ENCODE peak calls at places on chromosomes 3 and 15, in eight cellular contexts. One of them, this sample, is unnamed.
A peak's percentile ranks its signal among the peaks of the same experiment; 100 is the strongest.

GRCh38 chr3:161066926-161067325 is 38.2 kb downstream of the B3GALNT1 start:
- DNase-seq in HCEC 1CT: no peak
- DNase-seq in psoas muscle: no peak
- DNase-seq in Kasumi-1: no peak
- DNase-seq in H4: no peak
- DNase-seq in B cell: no peak
- DNase-seq in AG04449: no peak
- DNase-seq in small intestine: no peak
- DNase-seq in this sample: no peak

GRCh38 chr3:189572249-189572648 is 58.9 kb upstream of the TP63 start:
- DNase-seq in HCEC 1CT: peak; percentile 50
- DNase-seq in psoas muscle: no peak
- DNase-seq in Kasumi-1: no peak
- DNase-seq in H4: no peak
- DNase-seq in B cell: no peak
- DNase-seq in AG04449: no peak
- DNase-seq in small intestine: peak; percentile 12
- DNase-seq in this sample: no peak

GRCh38 chr3:70822777-70823176 is 510.3 kb upstream of the MDFIC2 start:
- DNase-seq in HCEC 1CT: no peak
- DNase-seq in psoas muscle: no peak
- DNase-seq in Kasumi-1: no peak
- DNase-seq in H4: no peak
- DNase-seq in B cell: no peak
- DNase-seq in AG04449: no peak
- DNase-seq in small intestine: no peak
- DNase-seq in this sample: no peak

GRCh38 chr3:148034353-148034752 is 625.2 kb downstream of the ZIC1 start:
- DNase-seq in HCEC 1CT: no peak
- DNase-seq in psoas muscle: no peak
- DNase-seq in Kasumi-1: no peak
- DNase-seq in H4: no peak
- DNase-seq in B cell: no peak
- DNase-seq in AG04449: no peak
- DNase-seq in small intestine: no peak
- DNase-seq in this sample: no peak

GRCh38 chr3:141905129-141905528 is 28.7 kb downstream of the ATP1B3 start:
- DNase-seq in HCEC 1CT: no peak
- DNase-seq in psoas muscle: no peak
- DNase-seq in Kasumi-1: peak; percentile 18
- DNase-seq in H4: no peak
- DNase-seq in B cell: no peak
- DNase-seq in AG04449: no peak
- DNase-seq in small intestine: no peak
- DNase-seq in this sample: no peak

GRCh38 chr3:52321481-52321880 is 5.4 kb downstream of the DNAH1 start:
- DNase-seq in HCEC 1CT: no peak
- DNase-seq in psoas muscle: no peak
- DNase-seq in Kasumi-1: no peak
- DNase-seq in H4: no peak
- DNase-seq in B cell: no peak
- DNase-seq in AG04449: no peak
- DNase-seq in small intestine: no peak
- DNase-seq in this sample: no peak

GRCh38 chr15:42068601-42069000 is 25.8 kb downstream of the PLA2G4D start:
- DNase-seq in HCEC 1CT: no peak
- DNase-seq in psoas muscle: no peak
- DNase-seq in Kasumi-1: no peak
- DNase-seq in H4: no peak
- DNase-seq in B cell: no peak
- DNase-seq in AG04449: no peak
- DNase-seq in small intestine: no peak
- DNase-seq in this sample: no peak

GRCh38 chr15:20358066-20358780 is 183.4 kb downstream of the GOLGA6L6 start:
- DNase-seq in HCEC 1CT: no peak
- DNase-seq in psoas muscle: peak; percentile 60
- DNase-seq in Kasumi-1: no peak
- DNase-seq in H4: no peak
- DNase-seq in B cell: peak; percentile 47
- DNase-seq in AG04449: no peak
- DNase-seq in small intestine: no peak
- DNase-seq in this sample: peak; percentile 91

GRCh38 chr3:169940486-169941181 is 26.0 kb upstream of the SEC62 start:
- DNase-seq in HCEC 1CT: no peak
- DNase-seq in psoas muscle: no peak
- DNase-seq in Kasumi-1: peak; percentile 4
- DNase-seq in H4: no peak
- DNase-seq in B cell: peak; percentile 41
- DNase-seq in AG04449: no peak
- DNase-seq in small intestine: no peak
- DNase-seq in this sample: no peak

GRCh38 chr3:15324335-15324734 is 8.1 kb downstream of the SH3BP5 start:
- DNase-seq in HCEC 1CT: no peak
- DNase-seq in psoas muscle: no peak
- DNase-seq in Kasumi-1: no peak
- DNase-seq in H4: no peak
- DNase-seq in B cell: no peak
- DNase-seq in AG04449: no peak
- DNase-seq in small intestine: no peak
- DNase-seq in this sample: no peak

GRCh38 chr3:102512734-102513518 is 78.1 kb downstream of the ZPLD1 start:
- DNase-seq in HCEC 1CT: peak; percentile 6
- DNase-seq in psoas muscle: no peak
- DNase-seq in Kasumi-1: no peak
- DNase-seq in H4: peak; percentile 55
- DNase-seq in B cell: no peak
- DNase-seq in AG04449: no peak
- DNase-seq in small intestine: no peak
- DNase-seq in this sample: no peak

GRCh38 chr3:139574026-139574947 is 34.7 kb upstream of the RBP1 start:
- DNase-seq in HCEC 1CT: no peak
- DNase-seq in psoas muscle: peak; percentile 77
- DNase-seq in Kasumi-1: peak; percentile 14
- DNase-seq in H4: no peak
- DNase-seq in B cell: no peak
- DNase-seq in AG04449: no peak
- DNase-seq in small intestine: no peak
- DNase-seq in this sample: no peak

GRCh38 chr3:142180761-142181362 is 31.5 kb upstream of the TFDP2 start:
- DNase-seq in HCEC 1CT: peak; percentile 38
- DNase-seq in psoas muscle: no peak
- DNase-seq in Kasumi-1: peak; percentile 64
- DNase-seq in H4: peak; percentile 22
- DNase-seq in B cell: no peak
- DNase-seq in AG04449: no peak
- DNase-seq in small intestine: peak; percentile 33
- DNase-seq in this sample: no peak

GRCh38 chr15:39232512-39232911 is 348.4 kb upstream of the THBS1 start:
- DNase-seq in HCEC 1CT: peak; percentile 90
- DNase-seq in psoas muscle: no peak
- DNase-seq in Kasumi-1: no peak
- DNase-seq in H4: peak; percentile 20
- DNase-seq in B cell: no peak
- DNase-seq in AG04449: peak; percentile 69
- DNase-seq in small intestine: no peak
- DNase-seq in this sample: no peak

GRCh38 chr3:170726976-170727661 is 141.2 kb upstream of the SLC7A14 start:
- DNase-seq in HCEC 1CT: peak; percentile 93
- DNase-seq in psoas muscle: no peak
- DNase-seq in Kasumi-1: no peak
- DNase-seq in H4: peak; percentile 80
- DNase-seq in B cell: no peak
- DNase-seq in AG04449: no peak
- DNase-seq in small intestine: no peak
- DNase-seq in this sample: no peak

GRCh38 chr3:177362646-177363045 is 165.4 kb upstream of the TBL1XR1 start:
- DNase-seq in HCEC 1CT: no peak
- DNase-seq in psoas muscle: no peak
- DNase-seq in Kasumi-1: no peak
- DNase-seq in H4: no peak
- DNase-seq in B cell: no peak
- DNase-seq in AG04449: no peak
- DNase-seq in small intestine: peak; percentile 44
- DNase-seq in this sample: no peak

GRCh38 chr15:52133510-52134220 is 21.1 kb upstream of the BCL2L10 start:
- DNase-seq in HCEC 1CT: no peak
- DNase-seq in psoas muscle: no peak
- DNase-seq in Kasumi-1: peak; percentile 13
- DNase-seq in H4: no peak
- DNase-seq in B cell: no peak
- DNase-seq in AG04449: no peak
- DNase-seq in small intestine: peak; percentile 32
- DNase-seq in this sample: no peak

GRCh38 chr3:70072180-70072579 is 72.6 kb downstream of the SAMMSON start:
- DNase-seq in HCEC 1CT: no peak
- DNase-seq in psoas muscle: no peak
- DNase-seq in Kasumi-1: no peak
- DNase-seq in H4: no peak
- DNase-seq in B cell: no peak
- DNase-seq in AG04449: no peak
- DNase-seq in small intestine: no peak
- DNase-seq in this sample: no peak

GRCh38 chr3:139772539-139773500 is 95.0 kb upstream of the NMNAT3 start:
- DNase-seq in HCEC 1CT: peak; percentile 76
- DNase-seq in psoas muscle: no peak
- DNase-seq in Kasumi-1: no peak
- DNase-seq in H4: peak; percentile 97
- DNase-seq in B cell: no peak
- DNase-seq in AG04449: peak; percentile 79
- DNase-seq in small intestine: no peak
- DNase-seq in this sample: no peak

GRCh38 chr3:162992741-162993140 is 1496.1 kb downstream of the OTOL1 start:
- DNase-seq in HCEC 1CT: no peak
- DNase-seq in psoas muscle: no peak
- DNase-seq in Kasumi-1: no peak
- DNase-seq in H4: no peak
- DNase-seq in B cell: no peak
- DNase-seq in AG04449: no peak
- DNase-seq in small intestine: no peak
- DNase-seq in this sample: no peak

GRCh38 chr15:50162988-50163718 is 18.8 kb upstream of the SLC27A2 start:
- DNase-seq in HCEC 1CT: no peak
- DNase-seq in psoas muscle: no peak
- DNase-seq in Kasumi-1: no peak
- DNase-seq in H4: no peak
- DNase-seq in B cell: no peak
- DNase-seq in AG04449: no peak
- DNase-seq in small intestine: no peak
- DNase-seq in this sample: no peak

GRCh38 chr3:164450276-164450905 is 627.9 kb downstream of the SI start:
- DNase-seq in HCEC 1CT: peak; percentile 71
- DNase-seq in psoas muscle: no peak
- DNase-seq in Kasumi-1: no peak
- DNase-seq in H4: no peak
- DNase-seq in B cell: no peak
- DNase-seq in AG04449: no peak
- DNase-seq in small intestine: no peak
- DNase-seq in this sample: no peak

GRCh38 chr3:8153778-8154177 is 347.8 kb upstream of the LMCD1 start:
- DNase-seq in HCEC 1CT: no peak
- DNase-seq in psoas muscle: no peak
- DNase-seq in Kasumi-1: no peak
- DNase-seq in H4: no peak
- DNase-seq in B cell: no peak
- DNase-seq in AG04449: no peak
- DNase-seq in small intestine: no peak
- DNase-seq in this sample: no peak

This sample was measured in left lung.